ENCODE peak calls at places on chromosome 1, in five cellular contexts. Y is AG09309, I is OCI-LY7, K is spleen, C is mucosa of descending colon. H is an unnamed sample.

GRCh38 chr1:200153277-200154055 is 126.0 kb downstream of the NR5A2 start:
- DNase-seq in Y (no peak), K (no peak), C (no peak), I (peak), H (no peak)

GRCh38 chr1:25017436-25018109 is 87.5 kb upstream of the RUNX3 start:
- DNase-seq in Y (no peak), C (no peak), K (no peak), I (no peak), H (peak)

GRCh38 chr1:202101182-202101581 is 21.5 kb upstream of the GPR37L1 start:
- DNase-seq in Y (no peak), C (peak), K (no peak), I (no peak), H (no peak)

GRCh38 chr1:221913351-221913750 is 171.5 kb upstream of the DUSP10 start:
- DNase-seq in C (no peak), I (no peak), K (no peak), Y (no peak), H (no peak)

GRCh38 chr1:51955797-51956527 is 34.5 kb downstream of the RAB3B start:
- DNase-seq in K (no peak), I (peak), C (peak), Y (no peak), H (no peak)

GRCh38 chr1:33876970-33877680 is 13.2 kb downstream of the HMGB4 start:
- DNase-seq in K (no peak), I (no peak), Y (peak), C (no peak), H (no peak)

GRCh38 chr1:65265296-65266271 is 43.8 kb upstream of the DNAJC6 start:
- DNase-seq in Y (no peak), I (no peak), K (peak), C (peak), H (no peak)

GRCh38 chr1:235866207-235866912 is at the start of gene LYST:
- DNase-seq in I (peak), Y (no peak), K (peak), C (peak), H (no peak)

GRCh38 chr1:219132939-219133338 is 40.7 kb upstream of the LYPLAL1 start:
- DNase-seq in I (no peak), C (no peak), Y (no peak), K (no peak), H (no peak)

GRCh38 chr1:95017775-95018174 is 55.0 kb downstream of the ALG14 start:
- DNase-seq in Y (no peak), I (no peak), K (no peak), C (no peak), H (no peak)

GRCh38 chr1:216815239-216815955 is 92.2 kb upstream of the ESRRG start:
- DNase-seq in C (no peak), K (no peak), I (no peak), Y (no peak), H (no peak)

GRCh38 chr1:172537366-172537765 is 4.4 kb downstream of the SUCO start:
- DNase-seq in K (no peak), I (no peak), C (no peak), Y (no peak), H (no peak)

GRCh38 chr1:216904457-216904856 is 181.2 kb upstream of the ESRRG start:
- DNase-seq in I (no peak), K (no peak), C (no peak), Y (no peak), H (no peak)

GRCh38 chr1:67880056-67880601 is 46.9 kb upstream of the GNG12 start:
- DNase-seq in I (no peak), Y (peak), K (no peak), C (no peak), H (no peak)

GRCh38 chr1:220451541-220451940 is 76.4 kb upstream of the MARK1 start:
- DNase-seq in I (no peak), C (peak), K (no peak), Y (no peak), H (no peak)

GRCh38 chr1:180173952-180174351 is 19.3 kb downstream of the QSOX1 start:
- DNase-seq in K (peak), C (peak), Y (no peak), I (no peak), H (no peak)

GRCh38 chr1:32871364-32872188 is 864 bp upstream of the FNDC5 start:
- DNase-seq in Y (no peak), C (no peak), K (no peak), I (no peak), H (no peak)

GRCh38 chr1:192579319-192579738 is 3.8 kb downstream of the RGS1 start:
- DNase-seq in Y (no peak), K (no peak), I (no peak), C (no peak), H (peak)

GRCh38 chr1:192578144-192578909 is 2.8 kb downstream of the RGS1 start:
- DNase-seq in Y (no peak), I (no peak), C (no peak), K (no peak), H (no peak)

GRCh38 chr1:192575499-192576189 is at the start of gene RGS1:
- DNase-seq in Y (no peak), C (peak), I (peak), K (peak), H (no peak)

GRCh38 chr1:192576190-192577144 is 894 bp downstream of the RGS1 start:
- DNase-seq in Y (no peak), K (no peak), I (no peak), C (no peak), H (no peak)

DNA sequence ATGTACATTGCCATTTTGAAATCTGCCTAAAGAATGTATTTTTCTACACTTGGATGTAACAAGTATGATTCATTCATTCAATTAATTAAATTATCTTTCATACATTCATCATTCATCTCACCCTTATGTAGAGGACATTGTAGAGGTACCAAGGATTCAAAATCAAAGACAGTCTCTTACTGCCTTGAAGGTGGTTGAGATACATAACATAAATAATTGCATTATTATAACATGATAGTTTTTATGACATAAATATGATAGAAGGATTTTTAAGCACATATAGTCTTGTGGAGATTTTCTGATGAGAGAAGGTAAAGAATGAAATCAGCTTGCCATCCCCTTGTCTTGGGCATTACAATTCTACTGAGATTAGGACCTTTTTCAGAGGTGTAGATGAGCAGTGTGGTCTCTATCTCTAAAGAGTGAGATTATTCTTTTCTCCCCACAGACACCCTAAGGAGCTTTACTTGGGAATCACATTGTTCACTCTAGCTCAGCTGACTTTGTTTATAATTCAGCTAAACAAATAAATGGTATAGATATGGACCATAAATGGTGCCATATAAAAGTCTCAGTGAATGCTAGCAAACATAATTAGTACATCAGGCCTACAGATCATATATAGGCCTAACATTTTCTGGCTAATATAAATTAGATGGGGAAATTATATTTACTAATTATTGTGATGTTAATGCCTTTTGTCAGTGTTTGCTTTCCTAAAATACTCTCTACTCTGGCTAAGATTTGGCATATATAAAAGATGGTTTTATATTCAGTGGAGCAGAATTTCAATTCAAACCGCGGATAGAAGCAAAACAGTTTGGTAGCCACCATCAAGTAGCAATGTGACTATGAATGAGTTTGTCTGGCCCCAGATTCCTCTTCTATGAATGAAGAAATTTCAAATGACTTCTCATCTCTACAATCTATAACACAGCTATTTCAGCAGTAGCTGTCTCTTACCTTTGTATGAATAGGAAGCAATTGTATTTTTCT is 1.9 kb downstream of the RGS1 start:
- DNase-seq in K (no peak), I (no peak), Y (no peak), C (no peak), H (no peak)
- H3K4me3 ChIP-seq in K (no peak), I (no peak), Y (no peak), C (no peak), H (no peak)

DNA sequence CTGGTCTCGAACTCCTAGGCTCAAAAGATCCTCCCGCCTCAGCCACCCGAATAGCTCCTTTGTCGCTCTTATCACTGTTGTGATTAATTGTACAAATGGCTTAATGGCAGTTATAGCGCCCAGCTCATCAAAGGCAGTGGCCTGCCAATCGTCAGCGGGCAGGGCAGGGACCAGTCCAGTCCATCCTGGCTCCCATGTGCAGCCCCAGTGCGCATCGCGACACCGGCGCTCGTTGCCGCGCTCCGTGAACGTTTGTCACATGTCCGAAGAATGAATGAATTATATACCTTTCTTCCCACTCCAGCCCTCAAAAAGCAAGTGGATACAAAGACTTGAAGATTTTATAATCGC is 18.4 kb downstream of the MTX1 start:
- DNase-seq in K (peak), Y (no peak), I (peak), C (peak), H (no peak)
- TF ChIP-seq CTCF in K (no peak), Y (no peak), I (peak), C (no peak), H (no peak)

DNA sequence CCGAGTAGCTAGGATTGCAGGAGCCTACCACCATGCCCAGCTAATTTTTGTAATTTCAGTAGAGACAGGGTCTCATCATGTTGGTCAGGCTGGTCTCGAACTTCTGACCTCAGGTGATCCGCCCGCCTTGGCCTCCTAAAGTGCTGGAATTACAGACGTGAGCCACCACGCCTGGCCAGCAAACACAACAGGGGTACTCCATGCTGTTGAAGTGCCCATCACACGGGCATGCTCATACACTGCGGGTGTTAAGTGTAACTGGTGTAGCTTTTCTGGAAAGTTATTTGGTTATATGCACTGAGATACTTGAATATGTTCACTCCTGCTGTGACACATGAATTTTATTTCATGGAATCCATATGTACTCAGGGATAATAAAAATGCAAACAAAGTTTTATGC is 9.3 kb downstream of the SRSF4 start:
- DNase-seq in I (no peak), K (peak), C (no peak), Y (no peak), H (no peak)
- H3K4me3 ChIP-seq in I (no peak), K (no peak), C (no peak), Y (no peak), H (no peak)

GRCh38 chr1:155093938-155094621 is 15.4 kb downstream of the EFNA3 start:
- DNase-seq in Y (peak), C (peak), I (peak), K (no peak), H (no peak)
- TF ChIP-seq CTCF in Y (peak), C (no peak), I (peak), K (peak), H (peak)

DNA sequence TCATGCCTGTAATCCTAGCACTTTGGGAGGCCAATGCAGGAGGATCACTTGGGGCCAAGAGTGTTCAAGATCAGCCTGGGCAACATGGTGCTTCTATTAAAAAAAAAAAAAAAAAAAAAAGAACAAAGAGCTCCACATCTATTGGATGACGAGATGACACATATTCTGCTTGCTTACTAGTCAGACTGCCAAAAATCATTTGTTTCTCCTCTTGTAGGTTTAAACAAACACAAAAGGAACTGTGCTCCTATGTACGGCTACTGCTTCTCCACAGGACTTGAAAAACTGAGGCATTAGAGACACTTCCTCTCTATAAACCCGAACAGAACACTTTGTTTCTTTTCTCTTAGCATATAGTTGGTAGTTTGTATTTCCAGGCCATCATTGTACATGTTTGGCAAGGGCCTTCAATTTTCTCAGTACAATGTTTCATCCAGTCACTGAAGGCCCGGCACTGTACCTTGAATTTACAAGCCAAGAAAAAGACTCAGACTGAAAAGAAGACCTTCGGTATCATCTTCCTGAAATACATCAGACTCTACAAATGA is 6.0 kb downstream of the TRIT1 start:
- DNase-seq in I (no peak), Y (no peak), K (no peak), C (no peak), H (no peak)
- H3K4me3 ChIP-seq in I (no peak), Y (no peak), K (no peak), C (no peak), H (no peak)

H was measured in kidney epithelial cell.